ENCODE peak calls at places on chromosomes 13 and 19, in seven cellular contexts. A is retinal pigment epithelial cell; L is NCI-H2081; D is stimulated activated CD4-positive, alpha-beta T cell treated with anti-CD3 and anti-CD28 coated beads, TNF-alpha, amount 100 ng/mL, for 24 hours; F is NCI-H748 treated with DMSO at 0.1 percent for 48 hours; W is AG10803; J is stimulated activated naive CD4-positive, alpha-beta T cell treated with Interleukin-2 at 50 U/mL for 16 hours. E is an unnamed sample.

GRCh38 chr19:8877854-8878705 is 45.9 kb downstream of the MBD3L1 start:
- DNase-seq in A (no peak), L (no peak), D (no peak), F (no peak), W (no peak), J (no peak), E (no peak)

GRCh38 chr19:10544753-10545251 is 1.1 kb downstream of the ATG4D start:
- DNase-seq in A (no peak), L (no peak), D (no peak), F (no peak), W (no peak), J (no peak), E (no peak)

GRCh38 chr13:48580185-48580803 is 47.4 kb upstream of the RCBTB2 start:
- DNase-seq in A (no peak), L (peak), D (peak), F (peak), W (peak), J (peak), E (peak)

GRCh38 chr13:113579686-113580085 is 4.9 kb upstream of the TFDP1 start:
- DNase-seq in A (no peak), L (no peak), D (no peak), F (no peak), W (no peak), J (no peak), E (no peak)

GRCh38 chr19:8210660-8211101 is 1.5 kb downstream of the CERS4 start:
- DNase-seq in A (no peak), L (no peak), D (no peak), F (no peak), W (no peak), J (no peak), E (peak)

GRCh38 chr13:114152831-114153371 is 20.5 kb upstream of the RASA3 start:
- DNase-seq in A (no peak), L (no peak), D (no peak), F (no peak), W (peak), J (no peak), E (no peak)

GRCh38 chr13:33441015-33441414 is 155.5 kb upstream of the STARD13 start:
- DNase-seq in A (no peak), L (no peak), D (no peak), F (peak), W (peak), J (no peak), E (peak)

GRCh38 chr13:100673831-100674362 is 698 bp downstream of the TMTC4 start:
- DNase-seq in A (peak), L (peak), D (no peak), F (no peak), W (peak), J (peak), E (no peak)

GRCh38 chr19:48403606-48404005 is 10.1 kb downstream of the GRIN2D start:
- DNase-seq in A (no peak), L (peak), D (no peak), F (no peak), W (peak), J (peak), E (peak)

GRCh38 chr13:90800082-90800746 is 547.3 kb upstream of the MIR17HG start:
- DNase-seq in A (no peak), L (no peak), D (no peak), F (no peak), W (no peak), J (no peak), E (no peak)

GRCh38 chr19:30153326-30154210 is 211.5 kb downstream of the URI1 start:
- DNase-seq in A (no peak), L (no peak), D (no peak), F (no peak), W (no peak), J (no peak), E (peak)

GRCh38 chr19:17966497-17967257 is at the start of gene KCNN1:
- DNase-seq in A (no peak), L (no peak), D (no peak), F (no peak), W (no peak), J (no peak), E (no peak)

GRCh38 chr13:25657062-25657588 is 285.4 kb downstream of the ATP8A2 start:
- DNase-seq in A (no peak), L (no peak), D (no peak), F (no peak), W (no peak), J (no peak), E (no peak)

GRCh38 chr19:40553885-40554857 is 22.5 kb upstream of the SHKBP1 start:
- DNase-seq in A (no peak), L (no peak), D (no peak), F (no peak), W (no peak), J (no peak), E (no peak)